ENCODE peak calls at places on chromosomes 5 and 9, in five cellular contexts. M is stomach, X is psoas muscle, U is PC-3, P is brain microvascular endothelial cell. J is an unnamed sample.

GRCh38 chr9:130348881-130349280 is 83.3 kb downstream of the HMCN2 start:
- DNase-seq in M (no peak), X (no peak), U (no peak), P (no peak), J (no peak)

GRCh38 chr5:127256886-127257597 is 33.6 kb upstream of the MEGF10 start:
- DNase-seq in M (no peak), X (no peak), U (no peak), P (no peak), J (no peak)

GRCh38 chr9:123640792-123641222 is 284.8 kb downstream of the CRB2 start:
- DNase-seq in M (no peak), X (no peak), U (no peak), P (no peak), J (no peak)

GRCh38 chr9:2616726-2617377 is 4.7 kb upstream of the VLDLR start:
- DNase-seq in M (no peak), X (no peak), U (no peak), P (no peak), J (no peak)

GRCh38 chr5:19940192-19940591 is 47.8 kb downstream of the CDH18 start:
- DNase-seq in M (no peak), X (no peak), U (no peak), P (no peak), J (no peak)

GRCh38 chr5:140223567-140223966 is 48.6 kb downstream of the CYSTM1 start:
- DNase-seq in M (no peak), X (peak; percentile 81), U (no peak), P (no peak), J (no peak)

GRCh38 chr9:36551129-36551528 is 21.6 kb upstream of the MELK start:
- DNase-seq in M (no peak), X (no peak), U (no peak), P (no peak), J (no peak)

GRCh38 chr5:111299067-111299481 is 74.9 kb downstream of the CAMK4 start:
- DNase-seq in M (no peak), X (no peak), U (no peak), P (no peak), J (no peak)

GRCh38 chr9:33076031-33076359 is 479 bp downstream of the SMU1 start:
- DNase-seq in M (no peak), X (no peak), U (no peak), P (peak; percentile 14), J (no peak)

GRCh38 chr5:78377056-78377717 is 16.8 kb downstream of the SCAMP1 start:
- DNase-seq in M (no peak), X (no peak), U (peak; percentile 25), P (no peak), J (no peak)

GRCh38 chr9:113577525-113578261 is 114.2 kb downstream of the RGS3 start:
- DNase-seq in M (no peak), X (peak; percentile 58), U (peak; percentile 58), P (peak; percentile 46), J (no peak)

GRCh38 chr9:72635197-72635596 is 113.8 kb downstream of the TMC1 start:
- DNase-seq in M (no peak), X (no peak), U (no peak), P (no peak), J (no peak)

GRCh38 chr5:67272453-67273130 is 76.0 kb upstream of the CD180 start:
- DNase-seq in M (no peak), X (no peak), U (no peak), P (no peak), J (no peak)

GRCh38 chr5:36202521-36202961 is 39.2 kb downstream of the NADK2 start:
- DNase-seq in M (no peak), X (no peak), U (peak; percentile 32), P (peak; percentile 36), J (no peak)

GRCh38 chr5:137486707-137487106 is 12.4 kb downstream of the SPOCK1 start:
- DNase-seq in M (no peak), X (no peak), U (peak; percentile 62), P (peak; percentile 25), J (no peak)

DNA sequence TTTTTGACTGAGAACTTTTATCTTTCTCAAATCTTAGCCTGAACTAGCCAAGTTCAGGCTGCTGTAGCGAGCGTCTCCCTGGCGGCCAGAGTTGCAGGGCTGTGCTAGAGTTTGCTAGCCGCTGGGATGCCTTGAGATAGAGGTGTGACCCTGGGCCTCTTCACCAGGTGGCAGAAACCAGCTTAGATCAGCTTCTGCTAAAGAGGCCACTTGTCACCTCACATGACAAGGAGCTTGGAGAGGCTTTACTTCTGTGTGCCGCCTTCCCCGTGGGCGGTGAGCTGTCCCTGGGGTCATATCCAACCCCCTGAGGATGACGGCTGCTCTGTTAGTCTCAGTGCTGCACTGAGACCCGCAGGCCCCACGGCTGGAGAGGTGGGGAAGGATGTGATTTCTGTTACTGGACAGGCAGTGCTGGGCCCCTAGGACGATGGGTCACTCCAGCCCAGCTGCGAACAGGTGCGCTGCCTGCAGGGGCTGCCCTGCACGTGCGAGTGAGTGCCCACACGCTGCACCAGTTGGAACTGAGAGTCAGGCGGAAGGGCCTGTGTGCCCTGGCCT is 63.7 kb downstream of the EHMT1 start:
- DNase-seq in M (no peak), X (no peak), U (no peak), P (no peak), J (no peak)
- H3K27ac ChIP-seq in M (no peak overlapping the region), X (peak overlapping the region; percentile 21), U (no peak overlapping the region), P (no peak overlapping the region), J (no peak overlapping the region)

GRCh38 chr5:172420215-172420934 is 34.0 kb downstream of the SH3PXD2B start:
- DNase-seq in M (peak; percentile 64), X (peak; percentile 73), U (peak; percentile 93), P (peak; percentile 61), J (peak; percentile 66)
- H3K27ac ChIP-seq in M (peak overlapping the region; percentile 81), X (peak overlapping the region; percentile 27), U (peak overlapping the region; percentile 17), P (no peak overlapping the region), J (peak overlapping the region; percentile 97)

GRCh38 chr5:34639852-34640626 is 16.1 kb upstream of the RAI14 start:
- DNase-seq in M (no peak), X (no peak), U (no peak), P (peak; percentile 84), J (no peak)
- H3K27ac ChIP-seq in M (no peak overlapping the region), X (no peak overlapping the region), U (no peak overlapping the region), P (peak overlapping the region; percentile 39), J (no peak overlapping the region)

DNA sequence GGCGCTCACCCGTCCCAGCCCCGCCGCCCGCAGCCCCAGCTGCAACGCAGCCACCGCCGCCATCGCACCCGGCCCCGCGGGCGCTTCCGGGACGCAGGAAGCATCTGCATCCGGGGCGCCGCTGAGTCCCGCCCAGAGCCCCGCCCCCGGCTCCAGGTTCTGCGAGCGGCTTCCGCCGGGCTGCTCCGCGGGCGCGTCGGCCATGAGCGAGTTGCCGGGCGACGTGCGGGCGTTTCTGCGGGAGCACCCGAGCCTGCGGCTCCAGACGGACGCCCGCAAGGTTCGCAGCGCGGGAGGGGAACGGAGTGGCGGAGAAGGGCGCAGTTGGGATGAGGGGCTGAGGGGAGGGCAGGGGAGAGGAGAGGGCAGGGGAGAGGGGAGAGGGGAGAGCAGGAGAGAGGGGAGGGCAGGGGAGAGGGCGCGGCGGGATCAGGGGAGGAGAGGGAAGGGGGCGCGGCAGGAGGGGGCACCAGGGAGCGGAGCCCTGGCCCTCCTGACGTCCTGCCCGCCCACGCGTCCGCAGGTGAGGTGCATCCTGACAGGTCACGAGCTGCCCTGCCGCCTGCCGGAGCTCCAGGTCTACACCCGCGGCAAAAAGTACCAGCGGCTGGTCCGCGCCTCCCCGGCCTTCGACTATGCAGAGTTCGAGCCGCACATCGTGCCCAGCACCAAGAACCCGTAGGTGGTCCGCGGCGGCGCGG is at the start of the genes SURF1 and SURF2:
- DNase-seq in M (peak; percentile 93), X (peak; percentile 95), U (peak; percentile 74), P (peak; percentile 72), J (peak; percentile 78)
- H3K27ac ChIP-seq in M (peak within 1 kb of the TSS; percentile 81), X (peak within 1 kb of the TSS; percentile 79), U (no peak within 1 kb of the TSS), P (peak within 1 kb of the TSS; percentile 38), J (no peak within 1 kb of the TSS)

DNA sequence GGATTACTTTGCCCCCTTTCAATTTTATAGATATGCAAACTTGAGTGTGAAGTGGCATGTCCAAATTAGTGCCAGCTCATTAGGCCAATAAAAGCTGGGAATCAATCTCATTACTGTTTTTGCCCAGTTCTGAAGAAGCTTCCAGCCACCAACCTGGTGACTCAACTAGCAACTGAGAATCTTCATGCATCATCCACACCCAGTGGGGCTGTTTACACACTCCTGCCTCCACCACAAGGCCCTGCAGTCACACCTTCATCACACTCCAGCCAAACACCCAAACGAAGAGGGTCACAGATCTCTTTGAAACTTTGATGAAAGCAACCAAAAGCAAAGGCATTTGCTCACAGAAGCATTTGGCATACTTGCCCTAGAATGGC is 41.3 kb upstream of the S1PR3 start:
- DNase-seq in M (no peak), X (no peak), U (peak; percentile 19), P (peak; percentile 37), J (no peak)
- H3K27ac ChIP-seq in M (peak overlapping the region; percentile 18), X (no peak overlapping the region), U (no peak overlapping the region), P (peak overlapping the region; percentile 19), J (no peak overlapping the region)